ENCODE peak calls at places on chromosomes 1 and 21, in six cellular contexts. F is naive thymus-derived CD4-positive, alpha-beta T cell; K is GM23248; Y is mesenchymal stem cell; D is left lung; U is tibial artery. N is an unnamed sample.

GRCh38 chr1:196148367-196148970 is 459.8 kb downstream of the KCNT2 start:
- DNase-seq in D (no peak), U (no peak), F (no peak), Y (peak; percentile 55), K (peak; percentile 42), N (no peak)

GRCh38 chr21:37452222-37452621 is 85.6 kb downstream of the DYRK1A start:
- DNase-seq in F (no peak), U (no peak), D (no peak), K (peak; percentile 86), Y (peak; percentile 97), N (no peak)

GRCh38 chr1:58921342-58921741 is 137.5 kb upstream of the JUN start:
- DNase-seq in F (no peak), U (no peak), K (no peak), Y (no peak), D (no peak), N (no peak)

GRCh38 chr1:203364013-203364730 is 13.2 kb upstream of the FMOD start:
- DNase-seq in F (no peak), K (no peak), D (no peak), U (peak; percentile 36), Y (peak; percentile 68), N (no peak)

GRCh38 chr21:25806053-25806452 is 71.3 kb downstream of the GABPA start:
- DNase-seq in U (no peak), D (no peak), K (no peak), Y (no peak), F (no peak), N (no peak)

GRCh38 chr1:116538527-116538926 is 32.3 kb downstream of the CD58 start:
- DNase-seq in F (peak; percentile 46), U (no peak), D (no peak), K (peak; percentile 73), Y (peak; percentile 46), N (no peak)

GRCh38 chr21:15134711-15135110 is 69.9 kb upstream of the NRIP1 start:
- DNase-seq in U (no peak), F (no peak), Y (no peak), D (no peak), K (no peak), N (no peak)

GRCh38 chr1:99535470-99536164 is 110.3 kb upstream of the PALMD start:
- DNase-seq in D (no peak), K (no peak), F (no peak), Y (no peak), U (no peak), N (no peak)

GRCh38 chr1:25647863-25648262 is 31.3 kb downstream of the MAN1C1 start:
- DNase-seq in Y (no peak), K (no peak), U (no peak), F (no peak), D (no peak), N (no peak)

GRCh38 chr1:109197163-109198042 is 16.3 kb upstream of the SARS1 start:
- DNase-seq in K (peak; percentile 98), D (peak; percentile 62), U (peak; percentile 28), F (no peak), Y (peak; percentile 99), N (no peak)

GRCh38 chr1:56758135-56758534 is 61.1 kb downstream of the FYB2 start:
- DNase-seq in K (no peak), F (no peak), D (no peak), U (no peak), Y (no peak), N (no peak)

GRCh38 chr1:93783876-93784275 is 95.1 kb downstream of the DNTTIP2 start:
- DNase-seq in Y (no peak), D (no peak), U (no peak), K (no peak), F (no peak), N (no peak)

GRCh38 chr1:107430540-107431228 is 289.8 kb downstream of the NTNG1 start:
- DNase-seq in U (peak; percentile 20), K (peak; percentile 52), F (no peak), Y (peak; percentile 4), D (no peak), N (no peak)

GRCh38 chr1:173853074-173853473 is 14.7 kb downstream of the GAS5 start:
- DNase-seq in Y (peak; percentile 93), K (peak; percentile 61), U (no peak), D (no peak), F (no peak), N (no peak)

GRCh38 chr1:220748091-220748934 is at the start of gene MTARC2:
- DNase-seq in U (peak; percentile 90), F (no peak), D (peak; percentile 88), K (peak; percentile 86), Y (peak; percentile 90), N (no peak)

GRCh38 chr1:56917356-56917755 is 48.5 kb downstream of the C8B start:
- DNase-seq in D (no peak), U (no peak), K (no peak), F (no peak), Y (no peak), N (no peak)

GRCh38 chr21:17451364-17451869 is 61.4 kb upstream of the CXADR start:
- DNase-seq in K (peak; percentile 86), U (peak; percentile 70), Y (peak; percentile 73), F (no peak), D (no peak), N (no peak)

GRCh38 chr1:233613252-233614172 is at the start of gene KCNK1:
- DNase-seq in Y (peak; percentile 40), F (no peak), U (peak; percentile 65), D (peak; percentile 83), K (peak; percentile 89), N (no peak)

GRCh38 chr1:231626535-231626950 is at the start of gene DISC1:
- DNase-seq in Y (peak; percentile 96), K (peak; percentile 85), D (peak; percentile 89), U (peak; percentile 85), F (peak; percentile 66), N (peak; percentile 54)

GRCh38 chr1:200366577-200367253 is 43.1 kb downstream of the ZNF281 start:
- DNase-seq in D (no peak), K (no peak), Y (no peak), F (no peak), U (no peak), N (no peak)

GRCh38 chr1:67801903-67802302 is 31.4 kb downstream of the GNG12 start:
- DNase-seq in K (peak; percentile 38), U (no peak), Y (no peak), D (no peak), F (no peak), N (no peak)

GRCh38 chr1:4528590-4528989 is 125.8 kb upstream of the AJAP1 start:
- DNase-seq in U (no peak), D (no peak), K (no peak), Y (no peak), F (no peak), N (no peak)

GRCh38 chr1:51898090-51898734 is 19.7 kb upstream of the NRDC start:
- DNase-seq in U (no peak), Y (peak; percentile 80), K (peak; percentile 88), D (no peak), F (no peak), N (no peak)

GRCh38 chr1:226002667-226003501 is 3.7 kb upstream of the SDE2 start:
- DNase-seq in U (peak; percentile 73), F (no peak), K (peak; percentile 90), D (peak; percentile 77), Y (peak; percentile 21), N (no peak)

GRCh38 chr1:224430511-224431113 is 4.0 kb downstream of the WDR26 start:
- DNase-seq in Y (peak; percentile 74), U (no peak), D (no peak), F (no peak), K (peak; percentile 86), N (peak; percentile 53)

GRCh38 chr1:29543586-29543985 is 307.3 kb downstream of the PTPRU start:
- DNase-seq in F (no peak), Y (no peak), K (no peak), U (no peak), D (no peak), N (no peak)

GRCh38 chr21:35046223-35046690 is 2.8 kb downstream of the RUNX1 start:
- DNase-seq in Y (no peak), K (no peak), F (no peak), U (no peak), D (no peak), N (no peak)
- H3K27ac ChIP-seq in Y (peak overlapping the region; percentile 86), K (peak overlapping the region; percentile 91), F (peak overlapping the region; percentile 77), U (no peak overlapping the region), D (peak overlapping the region; percentile 93), N (peak overlapping the region; percentile 78)

GRCh38 chr1:112496290-112496689 is 12.5 kb upstream of the WNT2B start:
- DNase-seq in K (peak; percentile 32), F (no peak), D (no peak), U (no peak), Y (no peak), N (no peak)
- H3K4me1 ChIP-seq in K (no peaks in the 10 kb centered on the region), F (no peaks in the 10 kb centered on the region), D (no peaks in the 10 kb centered on the region), U (peaks cover under 1% of the 10 kb centered on the region), Y (no peaks in the 10 kb centered on the region), N (peaks cover under 1% of the 10 kb centered on the region)

GRCh38 chr1:1425753-1426495 is 4.8 kb upstream of the ANKRD65 start:
- DNase-seq in U (no peak), F (no peak), Y (no peak), K (no peak), D (no peak), N (no peak)

GRCh38 chr1:1426496-1426960 is 5.5 kb upstream of the ANKRD65 start:
- DNase-seq in K (no peak), U (no peak), Y (no peak), F (no peak), D (no peak), N (no peak)

GRCh38 chr1:1425426-1425752 is 4.3 kb upstream of the ANKRD65 start:
- DNase-seq in F (no peak), Y (no peak), U (no peak), K (no peak), D (no peak), N (no peak)

GRCh38 chr1:1428174-1428573 is 7.1 kb upstream of the ANKRD65 start:
- DNase-seq in Y (no peak), D (no peak), U (no peak), F (no peak), K (no peak), N (no peak)

DNA sequence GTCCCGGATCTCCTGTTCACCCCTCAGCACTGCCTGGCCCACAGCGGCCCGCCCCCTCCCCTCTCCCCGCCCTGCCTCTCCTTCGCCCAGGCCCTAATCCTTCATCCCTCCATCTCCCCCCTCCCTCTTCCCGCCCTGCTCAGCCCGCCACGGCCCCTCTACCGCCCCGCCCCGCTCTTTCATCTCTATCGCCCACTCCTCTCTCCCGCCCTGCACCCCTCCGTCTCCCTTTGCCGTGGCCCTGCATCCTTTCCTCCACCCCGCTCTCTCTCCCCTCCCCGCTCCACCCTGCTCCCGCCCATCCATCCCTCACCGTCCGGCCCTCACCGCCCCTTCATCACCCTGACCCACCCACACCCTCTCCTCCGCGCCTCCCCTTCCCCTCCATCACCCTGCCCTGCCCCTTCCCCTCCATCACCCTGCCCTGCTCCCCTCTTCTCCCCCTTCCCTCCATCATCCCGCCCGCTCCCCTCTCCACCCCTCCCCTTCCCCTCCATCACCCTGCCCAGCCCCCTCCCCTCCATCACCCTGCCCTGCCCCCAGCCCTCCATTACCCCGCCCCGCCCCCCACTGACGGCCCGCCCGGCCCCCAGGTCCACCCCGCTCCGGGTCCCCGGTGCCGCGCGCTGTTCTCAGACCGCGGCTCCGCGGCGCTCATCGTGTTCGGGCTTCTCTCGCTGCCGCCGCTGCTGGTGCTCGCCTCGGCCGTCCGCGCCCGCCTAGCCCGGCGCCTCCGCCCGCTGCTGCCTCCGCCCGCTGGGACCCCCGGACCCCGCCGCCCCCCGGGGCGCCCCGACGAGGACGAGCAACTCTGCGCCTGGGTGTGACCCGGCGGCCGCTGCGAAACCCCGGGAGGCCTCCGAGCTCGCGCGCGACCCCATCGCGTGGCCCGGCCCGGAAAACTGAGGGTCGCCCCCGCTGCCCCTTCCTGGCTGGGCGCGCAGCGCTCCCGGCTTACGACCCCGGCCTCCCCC is 6.2 kb upstream of the ANKRD65 start:
- DNase-seq in F (no peak), K (peak; percentile 59), D (no peak), Y (no peak), U (no peak), N (no peak)
- H3K27ac ChIP-seq in F (no peak overlapping the region), K (no peak overlapping the region), D (no peak overlapping the region), Y (no peak overlapping the region), U (peak overlapping the region; percentile 33), N (no peak overlapping the region)

GRCh38 chr1:111140680-111140967 is 601 bp downstream of the CEPT1 start:
- DNase-seq in U (no peak), K (peak; percentile 90), F (no peak), Y (peak; percentile 72), D (no peak), N (no peak)
- H3K4me1 ChIP-seq in U (peaks cover 27% of the 10 kb centered on the region), K (peaks cover 26% of the 10 kb centered on the region), F (peaks cover 18% of the 10 kb centered on the region), Y (peaks cover 2% of the 10 kb centered on the region), D (peaks cover 5% of the 10 kb centered on the region), N (peaks cover 20% of the 10 kb centered on the region)